ENCODE peak calls at places on chromosomes 7 and 10, in ten cellular contexts. S is fibroblast of lung; I is cardiac muscle cell; O is CD8-positive, alpha-beta T cell; R is Peyer's patch; Z is neuronal stem cell; E is GM23338; Q is thoracic aorta; B is psoas muscle; P is tibial artery. J is an unnamed sample. For H3K36me3, the result is how much of the 10 kb centered on the place peaks cover.

GRCh38 chr10:70970830-70971229 is 82.5 kb upstream of the PCBD1 start:
- DNase-seq in S (peak), I (no peak), O (no peak), R (no peak), Z (no peak), E (peak), Q (no peak), B (no peak), P (no peak), J (no peak)

GRCh38 chr7:94394399-94395140 is at the start of gene COL1A2:
- DNase-seq in S (peak), I (peak), O (peak), R (peak), Z (peak), E (peak), Q (peak), B (peak), P (peak), J (peak)

GRCh38 chr10:49419005-49419404 is 23.1 kb upstream of the DRGX start:
- DNase-seq in S (no peak), I (no peak), O (no peak), R (no peak), Z (no peak), E (peak), Q (no peak), B (no peak), P (no peak), J (peak)

GRCh38 chr10:132708936-132709335 is 77.0 kb downstream of the NKX6-2 start:
- DNase-seq in S (no peak), I (no peak), O (no peak), R (peak), Z (no peak), E (no peak), Q (no peak), B (peak), P (no peak), J (peak)

GRCh38 chr10:55820478-55820877 is 540.6 kb downstream of the ZWINT start:
- DNase-seq in S (no peak), I (no peak), O (no peak), R (no peak), Z (no peak), E (peak), Q (no peak), B (no peak), P (no peak), J (no peak)

GRCh38 chr7:104209063-104209462 is 1.2 kb upstream of the ORC5 start:
- DNase-seq in S (no peak), I (no peak), O (no peak), R (no peak), Z (no peak), E (no peak), Q (no peak), B (no peak), P (no peak), J (no peak)

GRCh38 chr10:24196426-24197039 is 12.4 kb upstream of the KIAA1217 start:
- DNase-seq in S (peak), I (peak), O (peak), R (peak), Z (peak), E (peak), Q (peak), B (peak), P (peak), J (peak)

GRCh38 chr7:138527746-138528223 is 67.7 kb downstream of the TRIM24 start:
- DNase-seq in S (peak), I (peak), O (no peak), R (no peak), Z (peak), E (no peak), Q (no peak), B (no peak), P (no peak), J (no peak)

GRCh38 chr7:24748521-24748920 is 8.7 kb downstream of the GSDME start:
- DNase-seq in S (no peak), I (no peak), O (no peak), R (no peak), Z (no peak), E (no peak), Q (no peak), B (no peak), P (no peak), J (no peak)

GRCh38 chr10:75597691-75598455 is 166.4 kb downstream of the LRMDA start:
- DNase-seq in S (no peak), I (no peak), O (no peak), R (no peak), Z (no peak), E (no peak), Q (no peak), B (no peak), P (no peak), J (no peak)

GRCh38 chr10:3805791-3806381 is 20.9 kb upstream of the KLF6 start:
- DNase-seq in S (peak), I (no peak), O (peak), R (no peak), Z (no peak), E (no peak), Q (peak), B (peak), P (peak), J (no peak)

GRCh38 chr7:73555411-73555982 is 2.0 kb downstream of the BCL7B start:
- DNase-seq in S (no peak), I (no peak), O (no peak), R (no peak), Z (no peak), E (no peak), Q (no peak), B (no peak), P (no peak), J (no peak)

GRCh38 chr7:45893996-45894664 is 5.8 kb downstream of the IGFBP1 start:
- DNase-seq in S (no peak), I (no peak), O (no peak), R (no peak), Z (no peak), E (no peak), Q (no peak), B (no peak), P (no peak), J (no peak)

GRCh38 chr10:114504769-114505579 is 100.7 kb upstream of the AFAP1L2 start:
- DNase-seq in S (peak), I (no peak), O (no peak), R (no peak), Z (no peak), E (peak), Q (peak), B (no peak), P (peak), J (no peak)

GRCh38 chr7:154914580-154915380 is 88.1 kb downstream of the PAXIP1 start:
- DNase-seq in S (no peak), I (no peak), O (no peak), R (no peak), Z (no peak), E (peak), Q (no peak), B (no peak), P (no peak), J (no peak)

GRCh38 chr7:158527902-158528502 is 59.6 kb downstream of the PTPRN2 start:
- DNase-seq in S (no peak), I (no peak), O (no peak), R (no peak), Z (no peak), E (no peak), Q (no peak), B (peak), P (no peak), J (no peak)

GRCh38 chr10:50604049-50604640 is 19.6 kb downstream of the SGMS1 start:
- DNase-seq in S (peak), I (no peak), O (no peak), R (no peak), Z (no peak), E (no peak), Q (no peak), B (no peak), P (no peak), J (no peak)

GRCh38 chr7:43856996-43857395 is 12.3 kb downstream of the MRPS24 start:
- DNase-seq in S (peak), I (no peak), O (no peak), R (no peak), Z (no peak), E (no peak), Q (no peak), B (no peak), P (no peak), J (no peak)

GRCh38 chr10:3404381-3404780 is 231.8 kb upstream of the PITRM1 start:
- DNase-seq in S (no peak), I (no peak), O (no peak), R (no peak), Z (no peak), E (no peak), Q (no peak), B (no peak), P (no peak), J (no peak)

GRCh38 chr10:7891634-7892033 is 73.3 kb downstream of the TAF3 start:
- DNase-seq in S (peak), I (no peak), O (no peak), R (no peak), Z (no peak), E (no peak), Q (no peak), B (no peak), P (no peak), J (no peak)

GRCh38 chr7:2732959-2733584 is 45.1 kb downstream of the AMZ1 start:
- DNase-seq in S (peak), I (no peak), O (no peak), R (no peak), Z (no peak), E (no peak), Q (peak), B (peak), P (peak), J (no peak)

GRCh38 chr7:112411186-112411795 is 39.0 kb upstream of the IFRD1 start:
- DNase-seq in S (peak), I (peak), O (no peak), R (no peak), Z (no peak), E (no peak), Q (no peak), B (no peak), P (peak), J (no peak)

GRCh38 chr10:34814228-34815173 is 595 bp downstream of the PARD3 start:
- DNase-seq in S (peak), I (peak), O (no peak), R (peak), Z (peak), E (peak), Q (no peak), B (peak), P (no peak), J (no peak)

GRCh38 chr10:79444243-79445119 is 943 bp downstream of the ZCCHC24 start:
- DNase-seq in S (peak), I (peak), O (peak), R (peak), Z (peak), E (peak), Q (no peak), B (peak), P (peak), J (peak)

GRCh38 chr7:229184-229964 is 37.0 kb downstream of the FAM20C start:
- DNase-seq in S (peak), I (no peak), O (no peak), R (no peak), Z (no peak), E (no peak), Q (peak), B (peak), P (peak), J (no peak)

GRCh38 chr10:15661574-15661973 is 58.1 kb downstream of the ITGA8 start:
- DNase-seq in S (no peak), I (no peak), O (no peak), R (no peak), Z (no peak), E (no peak), Q (no peak), B (no peak), P (no peak), J (no peak)

GRCh38 chr7:80445351-80445750 is 66.5 kb downstream of the GNAT3 start:
- DNase-seq in S (no peak), I (no peak), O (no peak), R (no peak), Z (no peak), E (no peak), Q (no peak), B (no peak), P (no peak), J (no peak)

GRCh38 chr10:77975086-77975666 is 48.6 kb upstream of the DLG5 start:
- DNase-seq in S (no peak), I (no peak), O (no peak), R (peak), Z (no peak), E (no peak), Q (no peak), B (no peak), P (no peak), J (no peak)

GRCh38 chr10:77977016-77977415 is 50.5 kb upstream of the DLG5 start:
- DNase-seq in S (no peak), I (no peak), O (no peak), R (no peak), Z (no peak), E (no peak), Q (no peak), B (no peak), P (no peak), J (no peak)

GRCh38 chr10:77981281-77981680 is 48.0 kb downstream of the POLR3A start:
- DNase-seq in S (no peak), I (no peak), O (no peak), R (no peak), Z (no peak), E (no peak), Q (no peak), B (no peak), P (no peak), J (no peak)

GRCh38 chr10:77977975-77978759 is 51.1 kb downstream of the POLR3A start:
- DNase-seq in S (no peak), I (no peak), O (no peak), R (no peak), Z (no peak), E (no peak), Q (no peak), B (no peak), P (no peak), J (no peak)

DNA sequence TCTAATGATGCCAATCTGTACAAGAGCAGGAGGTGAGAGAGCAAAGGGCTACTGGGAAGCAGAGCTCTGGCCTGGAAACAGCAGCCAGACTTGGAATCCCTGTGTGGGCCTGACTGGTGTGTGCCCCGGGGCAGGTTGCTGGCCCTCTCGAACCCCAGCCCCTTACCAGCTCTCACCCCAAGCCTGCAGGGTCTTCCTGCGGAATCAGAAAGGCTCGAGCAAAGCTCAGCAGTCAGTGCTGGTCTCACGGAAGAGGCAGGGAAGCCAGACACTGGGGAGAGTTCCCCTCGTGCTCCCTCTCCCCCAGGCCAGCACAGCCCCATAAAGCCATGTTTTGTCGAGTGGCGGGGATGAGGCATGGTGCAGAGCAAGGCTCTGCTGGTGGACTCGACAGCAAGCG is 50.1 kb downstream of the POLR3A start:
- DNase-seq in S (no peak), I (no peak), O (no peak), R (no peak), Z (no peak), E (no peak), Q (no peak), B (no peak), P (no peak), J (no peak)
- H3K36me3 ChIP-seq in S (under half), I (under half), O (under half), R (half or more), Z (half or more), E (half or more), Q (half or more), B (under half), P (half or more), J (half or more)

GRCh38 chr10:62082270-62082669 is 180.8 kb downstream of the ARID5B start:
- DNase-seq in S (peak), I (no peak), O (no peak), R (no peak), Z (no peak), E (no peak), Q (no peak), B (no peak), P (no peak), J (no peak)
- H3K36me3 ChIP-seq in S (under half), I (under half), O (under half), R (under half), Z (under half), E (under half), Q (under half), B (under half), P (under half), J (under half)

DNA sequence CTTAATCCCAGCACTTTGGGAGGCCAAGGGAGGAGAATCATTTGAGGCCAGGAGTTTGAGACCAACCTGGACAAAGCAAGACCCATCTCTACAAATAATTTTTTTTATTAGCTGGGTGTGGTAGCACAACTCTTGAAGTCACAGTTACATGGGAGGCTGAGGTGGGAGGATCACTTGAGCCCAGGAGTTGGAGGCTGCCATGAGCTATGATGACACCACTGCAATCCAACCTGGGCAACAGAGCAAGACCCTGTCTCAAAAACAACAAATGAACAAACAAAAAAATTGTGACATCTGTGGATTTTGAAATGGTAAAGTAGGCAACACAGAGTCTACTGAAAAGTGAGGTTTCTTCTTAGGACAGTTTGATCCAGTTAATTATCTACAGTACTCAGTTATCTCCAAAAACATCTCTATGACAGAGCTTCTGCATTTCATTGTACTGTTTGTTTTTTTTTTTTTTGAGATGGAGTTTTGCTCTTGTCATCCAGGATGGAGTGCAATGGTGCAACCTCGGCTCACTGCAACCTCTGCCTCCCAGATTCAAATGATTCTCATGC is 3.3 kb upstream of the ANKRD61 start:
- DNase-seq in S (no peak), I (no peak), O (no peak), R (no peak), Z (no peak), E (no peak), Q (no peak), B (no peak), P (no peak), J (no peak)
- H3K36me3 ChIP-seq in S (under half), I (half or more), O (under half), R (half or more), Z (half or more), E (under half), Q (half or more), B (under half), P (half or more), J (half or more)

DNA sequence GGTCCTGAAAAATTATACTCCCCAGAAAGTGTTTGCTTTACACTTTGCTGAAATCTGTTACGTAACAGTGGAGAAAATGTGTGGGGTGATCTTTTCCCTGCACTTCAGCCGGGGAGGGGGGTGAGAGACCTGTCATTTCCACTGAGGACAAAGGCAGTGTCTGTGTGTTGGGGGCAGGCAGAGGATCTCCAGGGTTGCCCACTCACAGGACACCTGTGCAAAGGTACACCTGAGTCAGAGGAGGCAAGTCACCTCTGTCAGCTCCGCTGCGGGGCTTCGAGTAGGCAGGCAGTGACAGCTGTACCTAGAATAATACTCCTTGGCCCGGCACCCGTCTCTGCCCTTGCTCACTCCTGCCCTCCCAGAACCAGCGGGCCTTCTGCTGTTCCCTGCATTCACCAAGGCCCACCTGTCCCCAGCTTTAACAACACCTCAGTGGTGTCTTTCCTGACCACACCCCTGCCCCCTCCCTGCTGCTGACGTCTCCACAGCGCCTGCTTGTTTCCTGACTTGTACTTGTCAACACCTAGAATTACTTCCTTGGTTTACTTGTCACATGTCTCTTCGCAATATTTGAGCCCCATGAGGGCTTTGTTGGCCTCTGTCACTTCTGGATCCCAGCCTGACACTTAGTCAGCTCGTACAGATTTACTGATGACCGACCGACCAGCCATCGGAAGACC is 159.2 kb downstream of the NEURL1 start:
- DNase-seq in S (no peak), I (no peak), O (no peak), R (peak), Z (no peak), E (no peak), Q (no peak), B (peak), P (peak), J (no peak)
- H3K36me3 ChIP-seq in S (under half), I (under half), O (under half), R (under half), Z (under half), E (under half), Q (under half), B (under half), P (under half), J (under half)

J was measured in lower lobe of right lung.